ENCODE peak calls at places on chromosomes 16 and 17, in seven cellular contexts. W is esophagus squamous epithelium, U is uterus, N is GM12865, V is GM12878, D is neural crest cell, Y is AG04450. G is an unnamed sample.

GRCh38 chr17:38352245-38353083 is 820 bp downstream of the SOCS7 start:
- DNase-seq in D (peak), U (peak), N (peak), Y (no peak), V (no peak), W (no peak), G (peak)

GRCh38 chr17:35795007-35795870 is at the start of gene MMP28:
- DNase-seq in D (no peak), Y (no peak), W (no peak), U (no peak), V (no peak), N (peak), G (peak)

GRCh38 chr16:11609474-11610120 is 22.9 kb upstream of the LITAF start:
- DNase-seq in W (no peak), Y (no peak), U (no peak), D (no peak), V (no peak), N (no peak), G (no peak)

GRCh38 chr17:46167826-46168569 is 25.2 kb downstream of the KANSL1 start:
- DNase-seq in D (no peak), Y (peak), W (no peak), U (no peak), V (no peak), N (no peak), G (no peak)

GRCh38 chr16:11152205-11152604 is 103.8 kb downstream of the SOCS1 start:
- DNase-seq in Y (no peak), W (no peak), N (no peak), U (no peak), D (no peak), V (no peak), G (no peak)

GRCh38 chr17:38704645-38705522 is at the start of gene MLLT6:
- DNase-seq in W (no peak), Y (no peak), U (peak), V (no peak), N (peak), D (peak), G (peak)

GRCh38 chr17:29076722-29077121 is 33.8 kb downstream of the PIPOX start:
- DNase-seq in V (no peak), Y (no peak), D (no peak), U (no peak), N (no peak), W (no peak), G (no peak)

GRCh38 chr17:14014647-14015046 is 54.7 kb upstream of the COX10 start:
- DNase-seq in N (no peak), D (no peak), W (no peak), U (no peak), V (no peak), Y (no peak), G (no peak)

GRCh38 chr16:46731691-46732555 is 16.2 kb downstream of the MYLK3 start:
- DNase-seq in W (no peak), D (no peak), V (no peak), U (no peak), Y (no peak), N (no peak), G (no peak)

GRCh38 chr16:15460601-15461000 is 26.2 kb downstream of the BMERB1 start:
- DNase-seq in N (no peak), D (no peak), V (no peak), W (no peak), Y (no peak), U (no peak), G (no peak)

GRCh38 chr16:69444873-69445517 is 20.6 kb downstream of the CYB5B start:
- DNase-seq in V (no peak), Y (no peak), N (no peak), U (no peak), W (no peak), D (no peak), G (no peak)

GRCh38 chr16:83810906-83811305 is 3.1 kb downstream of the HSBP1 start:
- DNase-seq in U (no peak), Y (no peak), V (no peak), W (no peak), N (no peak), D (no peak), G (no peak)

GRCh38 chr16:83968483-83968865 is 430 bp downstream of the NECAB2 start:
- DNase-seq in W (no peak), N (no peak), U (no peak), Y (no peak), D (no peak), V (no peak), G (no peak)

GRCh38 chr17:358491-359133 is 6.0 kb upstream of the RPH3AL start:
- DNase-seq in W (no peak), D (no peak), Y (no peak), U (no peak), V (no peak), N (no peak), G (no peak)

GRCh38 chr17:81409190-81409935 is 14.1 kb downstream of the BAHCC1 start:
- DNase-seq in U (no peak), D (no peak), W (no peak), N (no peak), Y (no peak), V (no peak), G (no peak)

GRCh38 chr17:57648720-57649119 is 96.4 kb downstream of the CCDC182 start:
- DNase-seq in V (no peak), W (no peak), N (no peak), Y (no peak), D (no peak), U (no peak), G (no peak)

GRCh38 chr16:73396556-73396955 is 348.6 kb upstream of the ZFHX3 start:
- DNase-seq in V (no peak), W (no peak), D (no peak), U (no peak), N (no peak), Y (no peak), G (no peak)

GRCh38 chr17:29283496-29283895 is 10.5 kb downstream of the NUFIP2 start:
- DNase-seq in Y (no peak), V (no peak), D (no peak), N (no peak), U (no peak), W (no peak), G (no peak)

GRCh38 chr17:14427914-14428639 is 127.2 kb downstream of the HS3ST3B1 start:
- DNase-seq in N (peak), Y (no peak), V (peak), U (no peak), W (no peak), D (no peak), G (no peak)

GRCh38 chr16:88378836-88379693 is 3.7 kb upstream of the ZNF469 start:
- DNase-seq in Y (no peak), W (no peak), D (no peak), N (no peak), V (no peak), U (no peak), G (no peak)

GRCh38 chr16:9048302-9048700 is 43.1 kb upstream of the HAPSTR1 start:
- DNase-seq in Y (no peak), N (no peak), W (no peak), D (no peak), V (no peak), U (no peak), G (no peak)

GRCh38 chr16:27767081-27767480 is 217.1 kb downstream of the KATNIP start:
- DNase-seq in U (no peak), V (no peak), N (no peak), W (no peak), D (no peak), Y (no peak), G (no peak)

GRCh38 chr17:40443196-40443987 is at the start of gene IGFBP4:
- DNase-seq in D (peak), V (no peak), W (no peak), Y (no peak), N (peak), U (peak), G (peak)
- TF ChIP-seq CTCF in D (peak), V (peak), W (peak), Y (peak), N (peak), U (peak), G (peak)

DNA sequence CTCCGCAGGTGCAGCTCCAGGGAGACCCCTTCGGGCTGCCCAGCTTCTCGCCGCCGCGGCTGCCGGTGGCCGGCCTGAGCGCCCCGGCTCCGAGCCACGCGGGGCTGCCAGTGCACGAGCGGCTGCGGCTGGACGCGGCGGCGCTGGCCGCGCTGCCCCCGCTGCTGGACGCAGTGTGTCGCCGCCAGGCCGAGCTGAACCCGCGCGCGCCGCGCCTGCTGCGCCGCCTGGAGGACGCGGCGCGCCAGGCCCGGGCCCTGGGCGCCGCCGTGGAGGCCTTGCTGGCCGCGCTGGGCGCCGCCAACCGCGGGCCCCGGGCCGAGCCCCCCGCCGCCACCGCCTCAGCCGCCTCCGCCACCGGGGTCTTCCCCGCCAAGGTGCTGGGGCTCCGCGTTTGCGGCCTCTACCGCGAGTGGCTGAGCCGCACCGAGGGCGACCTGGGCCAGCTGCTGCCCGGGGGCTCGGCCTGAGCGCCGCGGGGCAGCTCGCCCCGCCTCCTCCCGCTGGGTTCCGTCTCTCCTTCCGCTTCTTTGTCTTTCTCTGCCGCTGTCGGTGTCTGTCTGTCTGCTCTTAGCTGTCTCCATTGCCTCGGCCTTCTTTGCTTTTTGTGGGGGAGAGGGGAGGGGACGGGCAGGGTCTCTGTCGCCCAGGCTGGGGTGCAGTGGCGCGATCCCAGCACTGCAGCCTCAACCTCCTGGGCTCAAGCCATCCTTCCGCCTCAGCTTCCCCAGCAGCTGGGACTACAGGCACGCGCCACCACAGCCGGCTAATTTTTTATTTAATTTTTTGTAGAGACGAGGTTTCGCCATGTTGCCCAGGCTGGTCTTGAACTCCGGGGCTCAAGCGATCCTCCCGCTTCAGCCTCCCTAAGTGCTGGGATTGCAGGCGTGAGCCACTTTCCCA is 5.9 kb downstream of the CTF1 start:
- DNase-seq in V (no peak), U (peak), D (peak), W (no peak), N (peak), Y (no peak), G (peak)
- TF ChIP-seq CTCF in V (peak), U (peak), D (peak), W (peak), N (peak), Y (no peak), G (peak)

GRCh38 chr17:50146230-50146926 is 4.1 kb downstream of the PPP1R9B start:
- DNase-seq in N (no peak), U (no peak), V (no peak), W (no peak), D (no peak), Y (no peak), G (no peak)
- TF ChIP-seq CTCF in N (peak), U (no peak), V (peak), W (peak), D (no peak), Y (no peak), G (no peak)

GRCh38 chr17:73643012-73643845 is 1.0 kb downstream of the SDK2 start:
- DNase-seq in Y (no peak), W (no peak), V (no peak), D (peak), U (no peak), N (no peak), G (no peak)
- TF ChIP-seq CTCF in Y (no peak), W (no peak), V (no peak), D (peak), U (no peak), N (peak), G (peak)

GRCh38 chr17:68019675-68020450 is 15.7 kb upstream of the KPNA2 start:
- DNase-seq in N (peak), V (peak), W (peak), D (peak), Y (peak), U (peak), G (peak)
- TF ChIP-seq CTCF in N (peak), V (peak), W (peak), D (peak), Y (peak), U (peak), G (peak)

GRCh38 chr17:53186004-53186403 is 636.7 kb upstream of the KIF2B start:
- DNase-seq in Y (no peak), D (no peak), V (no peak), U (no peak), W (no peak), N (no peak), G (no peak)
- TF ChIP-seq CTCF in Y (no peak), D (peak), V (no peak), U (no peak), W (no peak), N (no peak), G (no peak)

G was measured in GM10248.